ENCODE peak calls at places on chromosome 7, in seven cellular contexts. D is hepatocyte, E is MM.1S, W is IMR-90, S is HCT116, L is aorta, C is cardiac fibroblast. A is an unnamed sample.

GRCh38 chr7:37775921-37776320 is 72.5 kb upstream of the NME8 start:
- DNase-seq in E (no peak), L (no peak), C (no peak), S (no peak), W (no peak), D (no peak), A (no peak)

GRCh38 chr7:124922200-124922599 is 7.4 kb downstream of the POT1 start:
- DNase-seq in E (no peak), D (no peak), W (peak), L (no peak), S (no peak), C (no peak), A (no peak)

GRCh38 chr7:155953781-155954549 is 141.7 kb upstream of the SHH start:
- DNase-seq in E (no peak), D (peak), C (no peak), S (no peak), W (no peak), L (no peak), A (no peak)

GRCh38 chr7:111744501-111745155 is 182.3 kb upstream of the IMMP2L start:
- DNase-seq in L (no peak), C (peak), E (no peak), S (no peak), W (peak), D (no peak), A (no peak)

GRCh38 chr7:94182066-94182465 is 177.9 kb upstream of the BET1 start:
- DNase-seq in W (peak), E (no peak), D (peak), C (peak), L (no peak), S (peak), A (no peak)

GRCh38 chr7:19749658-19750057 is 23.8 kb downstream of the TMEM196 start:
- DNase-seq in D (no peak), S (no peak), C (peak), W (no peak), E (no peak), L (no peak), A (no peak)

GRCh38 chr7:112238852-112239610 is 32.5 kb downstream of the ZNF277 start:
- DNase-seq in E (no peak), W (peak), L (no peak), C (no peak), D (no peak), S (no peak), A (no peak)

GRCh38 chr7:43199333-43199732 is 86.9 kb downstream of the HECW1 start:
- DNase-seq in D (no peak), S (no peak), L (no peak), W (peak), C (peak), E (no peak), A (no peak)

GRCh38 chr7:100588438-100588837 is 2.3 kb downstream of the FBXO24 start:
- DNase-seq in E (no peak), S (no peak), W (peak), C (peak), L (no peak), D (peak), A (no peak)

GRCh38 chr7:123360631-123361030 is 160.9 kb upstream of the SLC13A1 start:
- DNase-seq in S (no peak), D (no peak), L (no peak), E (no peak), C (no peak), W (no peak), A (no peak)

GRCh38 chr7:114879554-114879953 is 42.3 kb upstream of the MDFIC start:
- DNase-seq in W (peak), L (no peak), S (no peak), C (peak), D (no peak), E (no peak), A (no peak)

GRCh38 chr7:17601921-17602320 is 303.5 kb downstream of the AHR start:
- DNase-seq in D (no peak), E (no peak), S (no peak), W (no peak), L (no peak), C (no peak), A (no peak)

GRCh38 chr7:87413951-87414381 is 61.5 kb downstream of the ABCB4 start:
- DNase-seq in L (peak), C (no peak), W (peak), S (no peak), E (no peak), D (peak), A (no peak)

GRCh38 chr7:96244244-96244991 is 77.5 kb downstream of the SLC25A13 start:
- DNase-seq in E (no peak), L (no peak), S (no peak), W (no peak), C (no peak), D (no peak), A (no peak)

GRCh38 chr7:121634356-121634755 is 238.2 kb upstream of the FAM3C start:
- DNase-seq in C (no peak), W (no peak), L (no peak), E (peak), S (no peak), D (no peak), A (no peak)

GRCh38 chr7:128891110-128891941 is 19.2 kb downstream of the KCP start:
- DNase-seq in L (no peak), W (no peak), D (peak), C (no peak), S (no peak), E (no peak), A (peak)

GRCh38 chr7:47622946-47623640 is 41.2 kb upstream of the TNS3 start:
- DNase-seq in S (no peak), L (peak), W (peak), E (no peak), D (peak), C (peak), A (no peak)

GRCh38 chr7:2070151-2070763 is 162.5 kb downstream of the MAD1L1 start:
- DNase-seq in W (no peak), D (no peak), L (no peak), E (no peak), C (no peak), S (no peak), A (no peak)

GRCh38 chr7:100614308-100614861 is 2.0 kb downstream of the MOSPD3 start:
- DNase-seq in S (no peak), W (no peak), C (no peak), D (no peak), L (no peak), E (no peak), A (no peak)

GRCh38 chr7:85897967-85898366 is 711.1 kb upstream of the SEMA3D start:
- DNase-seq in L (no peak), S (no peak), D (no peak), W (no peak), C (no peak), E (no peak), A (no peak)

GRCh38 chr7:105336009-105336408 is 52.7 kb downstream of the SRPK2 start:
- DNase-seq in C (peak), W (peak), S (no peak), L (no peak), D (no peak), E (no peak), A (no peak)

DNA sequence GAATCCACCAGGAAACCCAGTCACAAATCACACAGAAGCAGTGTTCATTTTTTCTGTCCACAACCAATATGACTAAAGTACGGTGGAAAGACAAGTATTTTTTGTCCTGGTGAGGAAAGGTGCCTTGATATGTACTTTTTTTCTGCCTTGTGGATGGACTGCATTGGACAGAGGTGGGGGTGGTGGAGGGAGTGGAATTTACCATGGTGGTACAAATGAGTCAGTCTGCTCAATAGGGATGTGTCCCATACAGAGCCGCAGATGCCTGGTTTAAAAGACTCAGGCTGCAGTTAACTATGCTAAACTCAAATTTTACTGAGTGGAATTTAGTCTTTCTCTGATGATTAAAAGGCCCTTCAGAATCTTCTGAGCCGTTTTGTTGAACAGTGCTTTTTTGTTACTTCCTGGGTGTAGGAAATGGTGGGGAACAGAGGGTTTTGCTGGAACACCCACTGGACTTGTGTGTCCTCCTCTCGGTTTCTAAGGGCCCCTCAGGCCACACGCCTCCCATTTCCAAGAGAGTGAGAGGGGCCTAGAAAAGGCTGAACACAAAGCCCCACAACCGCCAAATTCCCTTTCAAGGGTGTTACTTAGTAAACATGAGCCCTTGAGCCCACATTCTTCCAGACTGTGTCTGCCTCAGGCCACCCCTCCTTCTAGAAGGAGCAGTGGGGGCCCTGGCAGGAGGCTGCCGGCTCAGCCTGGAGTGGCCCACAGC is 674.3 kb upstream of the GALNT17 start:
- DNase-seq in L (no peak), D (peak), E (no peak), S (no peak), C (no peak), W (no peak), A (no peak)
- H3K4me3 ChIP-seq in L (no peak), D (no peak), E (no peak), S (no peak), C (no peak), W (no peak), A (no peak)

DNA sequence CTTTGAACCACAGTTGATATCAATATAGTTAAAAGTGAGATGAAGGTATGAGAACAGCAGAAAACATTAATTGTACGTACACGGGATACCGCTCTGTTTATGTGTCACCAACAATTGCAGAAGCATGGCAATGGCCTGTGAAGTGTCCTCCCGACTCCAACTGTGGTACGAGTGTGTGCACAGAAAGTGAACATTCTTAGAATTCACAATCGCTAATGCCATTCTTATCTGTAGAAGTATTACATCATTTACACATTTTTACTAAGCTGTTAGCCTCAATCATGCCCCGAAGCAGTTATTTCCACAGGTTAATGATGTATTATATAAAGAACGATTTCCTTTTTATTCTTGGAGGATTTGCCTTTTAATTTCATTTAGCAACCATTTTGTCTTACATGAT is 103.4 kb downstream of the EVX1 start:
- DNase-seq in W (no peak), C (no peak), D (no peak), L (no peak), S (no peak), E (no peak), A (no peak)
- H3K4me3 ChIP-seq in W (no peak), C (no peak), D (no peak), L (no peak), S (no peak), E (no peak), A (no peak)

GRCh38 chr7:135877799-135878198 is 99.4 kb downstream of the MTPN start:
- DNase-seq in W (peak), D (peak), E (no peak), C (peak), L (no peak), S (no peak), A (no peak)
- H3K4me3 ChIP-seq in W (no peak), D (no peak), E (no peak), C (no peak), L (no peak), S (no peak), A (no peak)

DNA sequence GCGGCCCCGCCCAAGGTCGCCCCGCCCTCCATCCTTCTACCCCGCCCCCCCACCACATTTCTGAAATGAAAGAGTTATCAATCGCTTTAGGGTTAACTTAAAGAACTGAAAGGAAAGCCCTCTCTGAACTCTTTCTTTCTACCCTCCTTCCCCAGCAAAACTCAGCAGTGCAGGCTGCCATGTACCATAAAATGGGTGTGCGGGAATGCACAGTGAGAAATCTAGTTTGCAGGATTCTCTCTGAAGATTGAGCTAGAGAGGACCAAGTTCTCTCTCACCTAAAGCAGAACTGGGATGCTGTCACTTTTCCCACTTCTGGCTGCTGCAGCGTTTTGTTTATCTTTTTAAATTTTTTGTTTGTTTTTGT is 151.6 kb upstream of the YAE1 start:
- DNase-seq in C (no peak), S (no peak), E (no peak), W (no peak), D (no peak), L (no peak), A (no peak)
- H3K4me3 ChIP-seq in C (peak), S (peak), E (peak), W (peak), D (peak), L (peak), A (peak)